ENCODE peak calls at places on chromosome 11, in five cellular contexts. One of them, this sample, is unnamed.

GRCh38 chr11:11740081-11740702 is 101.6 kb upstream of the USP47 start:
- DNase-seq in right cardiac atrium: no peak
- DNase-seq in adrenal gland: no peak
- DNase-seq in testis: no peak
- DNase-seq in small intestine: no peak
- DNase-seq in this sample: no peak

GRCh38 chr11:17406082-17406817 is 17.8 kb upstream of the KCNJ11 start:
- DNase-seq in right cardiac atrium: no peak
- DNase-seq in adrenal gland: no peak
- DNase-seq in testis: no peak
- DNase-seq in small intestine: no peak
- DNase-seq in this sample: peak; percentile 51

GRCh38 chr11:65429724-65430405 is 7.3 kb downstream of the NEAT1 start:
- DNase-seq in right cardiac atrium: peak; percentile 89
- DNase-seq in adrenal gland: peak; percentile 77
- DNase-seq in testis: peak; percentile 64
- DNase-seq in small intestine: peak; percentile 63
- DNase-seq in this sample: peak; percentile 72

GRCh38 chr11:16082532-16083055 is 273.8 kb downstream of the SOX6 start:
- DNase-seq in right cardiac atrium: no peak
- DNase-seq in adrenal gland: no peak
- DNase-seq in testis: no peak
- DNase-seq in small intestine: no peak
- DNase-seq in this sample: no peak

GRCh38 chr11:82945682-82946081 is 44.1 kb downstream of the DDIAS start:
- DNase-seq in right cardiac atrium: no peak
- DNase-seq in adrenal gland: no peak
- DNase-seq in testis: no peak
- DNase-seq in small intestine: no peak
- DNase-seq in this sample: no peak

GRCh38 chr11:89293966-89294679 is 116.4 kb downstream of the TYR start:
- DNase-seq in right cardiac atrium: peak; percentile 70
- DNase-seq in adrenal gland: peak; percentile 12
- DNase-seq in testis: peak; percentile 17
- DNase-seq in small intestine: no peak
- DNase-seq in this sample: peak; percentile 41

GRCh38 chr11:95545116-95545875 is 244.3 kb downstream of the FAM76B start:
- DNase-seq in right cardiac atrium: no peak
- DNase-seq in adrenal gland: no peak
- DNase-seq in testis: no peak
- DNase-seq in small intestine: no peak
- DNase-seq in this sample: no peak

GRCh38 chr11:64148917-64149617 is 16.8 kb downstream of the MACROD1 start:
- DNase-seq in right cardiac atrium: peak; percentile 67
- DNase-seq in adrenal gland: no peak
- DNase-seq in testis: no peak
- DNase-seq in small intestine: no peak
- DNase-seq in this sample: peak; percentile 61

GRCh38 chr11:123238297-123238696 is 43.2 kb upstream of the CLMP start:
- DNase-seq in right cardiac atrium: peak; percentile 91
- DNase-seq in adrenal gland: no peak
- DNase-seq in testis: no peak
- DNase-seq in small intestine: peak; percentile 7
- DNase-seq in this sample: peak; percentile 74

GRCh38 chr11:104033134-104033533 is 3.3 kb upstream of the DDI1 start:
- DNase-seq in right cardiac atrium: peak; percentile 21
- DNase-seq in adrenal gland: peak; percentile 63
- DNase-seq in testis: peak; percentile 51
- DNase-seq in small intestine: no peak
- DNase-seq in this sample: no peak

GRCh38 chr11:120903686-120904085 is 120.2 kb upstream of the TBCEL start:
- DNase-seq in right cardiac atrium: no peak
- DNase-seq in adrenal gland: no peak
- DNase-seq in testis: no peak
- DNase-seq in small intestine: no peak
- DNase-seq in this sample: no peak

GRCh38 chr11:100682247-100682969 is 4.7 kb upstream of the ARHGAP42 start:
- DNase-seq in right cardiac atrium: no peak
- DNase-seq in adrenal gland: no peak
- DNase-seq in testis: no peak
- DNase-seq in small intestine: peak; percentile 17
- DNase-seq in this sample: no peak

GRCh38 chr11:128905345-128906184 is 14.4 kb downstream of the KCNJ5 start:
- DNase-seq in right cardiac atrium: peak; percentile 60
- DNase-seq in adrenal gland: no peak
- DNase-seq in testis: no peak
- DNase-seq in small intestine: peak; percentile 65
- DNase-seq in this sample: no peak

GRCh38 chr11:11622772-11623531 is 1.1 kb upstream of the GALNT18 start:
- DNase-seq in right cardiac atrium: no peak
- DNase-seq in adrenal gland: no peak
- DNase-seq in testis: no peak
- DNase-seq in small intestine: no peak
- DNase-seq in this sample: no peak

GRCh38 chr11:76823481-76824028 is 37.2 kb upstream of the ACER3 start:
- DNase-seq in right cardiac atrium: peak; percentile 65
- DNase-seq in adrenal gland: no peak
- DNase-seq in testis: no peak
- DNase-seq in small intestine: peak; percentile 31
- DNase-seq in this sample: peak; percentile 53

GRCh38 chr11:95058622-95059021 is 8.1 kb upstream of the SRSF8 start:
- DNase-seq in right cardiac atrium: peak; percentile 45
- DNase-seq in adrenal gland: no peak
- DNase-seq in testis: no peak
- DNase-seq in small intestine: no peak
- DNase-seq in this sample: no peak

GRCh38 chr11:32366671-32367070 is 68.7 kb downstream of the WT1 start:
- DNase-seq in right cardiac atrium: no peak
- DNase-seq in adrenal gland: no peak
- DNase-seq in testis: no peak
- DNase-seq in small intestine: no peak
- DNase-seq in this sample: no peak

GRCh38 chr11:82270870-82271269 is 462.8 kb downstream of the FAM181B start:
- DNase-seq in right cardiac atrium: no peak
- DNase-seq in adrenal gland: no peak
- DNase-seq in testis: no peak
- DNase-seq in small intestine: no peak
- DNase-seq in this sample: no peak

GRCh38 chr11:34809191-34810106 is 106.7 kb downstream of the APIP start:
- DNase-seq in right cardiac atrium: no peak
- DNase-seq in adrenal gland: no peak
- DNase-seq in testis: no peak
- DNase-seq in small intestine: no peak
- DNase-seq in this sample: no peak

DNA sequence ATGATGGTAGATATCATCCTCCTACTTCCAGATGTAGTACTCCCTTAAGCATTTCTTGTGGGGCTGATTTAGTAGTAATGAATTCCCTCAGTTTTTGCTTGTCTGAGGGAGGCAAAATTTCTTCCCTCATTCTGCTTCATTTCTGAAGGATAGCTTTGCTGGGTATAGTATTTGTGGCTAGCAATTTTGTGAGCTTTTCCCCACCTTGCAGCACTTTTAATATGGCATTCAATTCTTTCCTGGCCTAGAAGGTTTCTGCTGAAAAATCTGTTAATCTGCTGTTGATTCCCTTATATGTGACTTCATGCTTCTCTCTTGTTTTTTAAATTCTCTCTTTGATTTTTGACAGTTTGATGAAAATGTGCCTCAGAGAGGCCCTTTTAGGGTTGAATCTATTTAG is 50.4 kb downstream of the KCNQ1OT1 start:
- DNase-seq in right cardiac atrium: no peak
- DNase-seq in adrenal gland: no peak
- DNase-seq in testis: no peak
- DNase-seq in small intestine: no peak
- DNase-seq in this sample: no peak
- H3K9me3 ChIP-seq in right cardiac atrium: peaks cover 6% of the 10 kb centered on the region
- H3K9me3 ChIP-seq in adrenal gland: peaks cover 30% of the 10 kb centered on the region
- H3K9me3 ChIP-seq in testis: no peaks in the 10 kb centered on the region
- H3K9me3 ChIP-seq in small intestine: no peaks in the 10 kb centered on the region
- H3K9me3 ChIP-seq in this sample: peaks cover 61% of the 10 kb centered on the region

DNA sequence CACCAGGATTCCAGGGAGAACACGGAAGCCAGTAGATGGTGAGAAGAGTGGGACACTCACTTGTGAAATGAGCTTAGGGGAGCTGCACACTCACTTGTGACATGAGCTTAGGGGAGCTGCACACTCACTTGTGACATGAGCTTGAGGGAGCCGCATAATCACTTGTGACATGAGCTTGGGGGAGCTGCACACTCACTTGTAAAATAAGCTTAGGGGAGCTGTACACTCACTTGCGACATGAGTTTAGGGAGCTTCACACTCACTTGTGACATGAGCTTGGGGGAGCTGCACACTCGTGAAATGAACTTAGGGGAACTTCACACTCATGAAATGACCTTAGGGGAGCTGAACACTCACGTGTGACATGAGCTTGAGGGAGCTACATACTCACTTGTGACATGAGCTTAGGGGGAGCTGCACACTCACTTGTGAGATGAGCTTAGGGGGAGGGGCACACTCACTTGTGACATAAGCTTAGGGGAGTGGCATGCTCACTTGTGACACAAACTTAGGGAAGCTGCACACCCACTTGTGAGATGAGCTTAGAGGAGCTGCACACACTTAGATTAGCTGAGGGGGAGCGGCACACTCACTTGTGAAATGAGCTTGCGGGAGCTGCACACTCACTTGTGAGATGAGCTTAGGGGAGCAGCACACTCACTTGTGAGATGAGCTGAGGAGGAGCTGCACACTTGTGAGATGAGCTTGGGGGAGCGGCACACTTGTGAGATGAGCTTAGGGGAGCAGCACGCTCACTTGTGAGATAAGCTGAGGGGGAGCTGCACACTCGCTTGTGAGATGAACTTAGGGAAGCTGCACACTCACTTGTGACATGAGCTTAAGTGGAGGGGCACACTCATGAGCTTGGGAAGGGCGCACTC is 59.0 kb downstream of the NCAPD3 start:
- DNase-seq in right cardiac atrium: no peak
- DNase-seq in adrenal gland: no peak
- DNase-seq in testis: no peak
- DNase-seq in small intestine: no peak
- DNase-seq in this sample: no peak
- H3K9me3 ChIP-seq in right cardiac atrium: no peaks in the 10 kb centered on the region
- H3K9me3 ChIP-seq in adrenal gland: no peaks in the 10 kb centered on the region
- H3K9me3 ChIP-seq in testis: no peaks in the 10 kb centered on the region
- H3K9me3 ChIP-seq in small intestine: no peaks in the 10 kb centered on the region
- H3K9me3 ChIP-seq in this sample: no peaks in the 10 kb centered on the region

GRCh38 chr11:86477495-86478155 is 102.9 kb downstream of the CCDC81 start:
- DNase-seq in right cardiac atrium: no peak
- DNase-seq in adrenal gland: no peak
- DNase-seq in testis: peak; percentile 65
- DNase-seq in small intestine: no peak
- DNase-seq in this sample: no peak

GRCh38 chr11:86478348-86478747 is 103.7 kb downstream of the CCDC81 start:
- DNase-seq in right cardiac atrium: no peak
- DNase-seq in adrenal gland: no peak
- DNase-seq in testis: no peak
- DNase-seq in small intestine: no peak
- DNase-seq in this sample: no peak

GRCh38 chr11:86475027-86475426 is 100.3 kb downstream of the CCDC81 start:
- DNase-seq in right cardiac atrium: no peak
- DNase-seq in adrenal gland: no peak
- DNase-seq in testis: no peak
- DNase-seq in small intestine: no peak
- DNase-seq in this sample: no peak

GRCh38 chr11:86473991-86474833 is 99.5 kb downstream of the CCDC81 start:
- DNase-seq in right cardiac atrium: peak; percentile 83
- DNase-seq in adrenal gland: no peak
- DNase-seq in testis: no peak
- DNase-seq in small intestine: no peak
- DNase-seq in this sample: peak; percentile 59

GRCh38 chr11:86476109-86476861 is 101.6 kb downstream of the CCDC81 start:
- DNase-seq in right cardiac atrium: peak; percentile 66
- DNase-seq in adrenal gland: peak; percentile 24
- DNase-seq in testis: peak; percentile 84
- DNase-seq in small intestine: peak; percentile 53
- DNase-seq in this sample: no peak
- H3K9me3 ChIP-seq in right cardiac atrium: no peaks in the 10 kb centered on the region
- H3K9me3 ChIP-seq in adrenal gland: no peaks in the 10 kb centered on the region
- H3K9me3 ChIP-seq in testis: no peaks in the 10 kb centered on the region
- H3K9me3 ChIP-seq in small intestine: no peaks in the 10 kb centered on the region
- H3K9me3 ChIP-seq in this sample: no peaks in the 10 kb centered on the region

GRCh38 chr11:115896084-115896483 is 391.9 kb upstream of the CADM1 start:
- DNase-seq in right cardiac atrium: no peak
- DNase-seq in adrenal gland: no peak
- DNase-seq in testis: no peak
- DNase-seq in small intestine: no peak
- DNase-seq in this sample: no peak

GRCh38 chr11:115890500-115890899 is 386.3 kb upstream of the CADM1 start:
- DNase-seq in right cardiac atrium: no peak
- DNase-seq in adrenal gland: no peak
- DNase-seq in testis: no peak
- DNase-seq in small intestine: no peak
- DNase-seq in this sample: no peak

GRCh38 chr11:115893701-115894100 is 389.5 kb upstream of the CADM1 start:
- DNase-seq in right cardiac atrium: no peak
- DNase-seq in adrenal gland: no peak
- DNase-seq in testis: no peak
- DNase-seq in small intestine: no peak
- DNase-seq in this sample: no peak

GRCh38 chr11:115895594-115895993 is 391.4 kb upstream of the CADM1 start:
- DNase-seq in right cardiac atrium: no peak
- DNase-seq in adrenal gland: no peak
- DNase-seq in testis: no peak
- DNase-seq in small intestine: no peak
- DNase-seq in this sample: no peak

GRCh38 chr11:115892016-115892415 is 387.8 kb upstream of the CADM1 start:
- DNase-seq in right cardiac atrium: no peak
- DNase-seq in adrenal gland: no peak
- DNase-seq in testis: no peak
- DNase-seq in small intestine: no peak
- DNase-seq in this sample: no peak
- H3K9me3 ChIP-seq in right cardiac atrium: no peaks in the 10 kb centered on the region
- H3K9me3 ChIP-seq in adrenal gland: no peaks in the 10 kb centered on the region
- H3K9me3 ChIP-seq in testis: no peaks in the 10 kb centered on the region
- H3K9me3 ChIP-seq in small intestine: no peaks in the 10 kb centered on the region
- H3K9me3 ChIP-seq in this sample: no peaks in the 10 kb centered on the region

DNA sequence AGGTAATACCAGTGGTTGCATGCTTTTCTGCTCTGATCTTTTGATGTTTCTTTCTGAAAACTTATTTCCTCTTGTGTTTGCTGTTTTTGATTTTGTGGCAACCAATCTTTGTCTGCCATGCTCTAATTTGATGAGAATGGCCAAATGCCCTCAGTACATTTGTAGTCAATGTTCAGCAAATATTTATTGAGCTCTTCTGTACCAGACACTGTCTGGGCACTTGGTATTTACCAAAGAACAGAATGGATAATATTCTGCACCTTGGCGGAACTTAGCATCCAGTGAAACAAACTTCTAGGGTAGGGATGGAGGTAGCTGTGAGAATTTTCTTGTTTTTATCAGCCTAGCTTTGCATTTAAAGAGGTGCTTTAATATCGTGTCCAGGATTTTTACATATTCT is 19.6 kb downstream of the PPP6R3 start:
- DNase-seq in right cardiac atrium: no peak
- DNase-seq in adrenal gland: no peak
- DNase-seq in testis: no peak
- DNase-seq in small intestine: no peak
- DNase-seq in this sample: no peak
- H3K9me3 ChIP-seq in right cardiac atrium: no peaks in the 10 kb centered on the region
- H3K9me3 ChIP-seq in adrenal gland: no peaks in the 10 kb centered on the region
- H3K9me3 ChIP-seq in testis: no peaks in the 10 kb centered on the region
- H3K9me3 ChIP-seq in small intestine: no peaks in the 10 kb centered on the region
- H3K9me3 ChIP-seq in this sample: no peaks in the 10 kb centered on the region

This sample was measured in psoas muscle.